ENCODE peak calls at places on chromosomes 16 and 17, in five cellular contexts. W is fibroblast of lung; O is mammary epithelial cell; C is CD8-positive, alpha-beta memory T cell; S is ascending aorta. I is an unnamed sample.

GRCh38 chr17:29250666-29251065 is 4.0 kb downstream of the CRYBA1 start:
- DNase-seq in C (no peak), S (no peak), W (no peak), O (no peak), I (peak; percentile 37)

GRCh38 chr17:75345514-75346167 is 56.4 kb upstream of the SLC25A19 start:
- DNase-seq in C (peak; percentile 33), W (no peak), S (no peak), O (no peak), I (no peak)

GRCh38 chr16:88445583-88445960 is 7.5 kb upstream of the ZFPM1 start:
- DNase-seq in O (no peak), W (no peak), C (no peak), S (no peak), I (no peak)

GRCh38 chr16:79089735-79090284 is 510.7 kb downstream of the MAF start:
- DNase-seq in S (peak; percentile 51), O (no peak), W (no peak), C (peak; percentile 59), I (no peak)

GRCh38 chr16:73126453-73126853 is 78.5 kb upstream of the ZFHX3 start:
- DNase-seq in O (peak; percentile 49), S (no peak), W (peak; percentile 95), C (no peak), I (peak; percentile 39)

GRCh38 chr16:78542419-78542818 is 443.0 kb downstream of the WWOX start:
- DNase-seq in C (no peak), O (no peak), W (no peak), S (no peak), I (no peak)

GRCh38 chr17:58136669-58137279 is 11.4 kb upstream of the OR4D1 start:
- DNase-seq in O (no peak), W (no peak), S (no peak), C (no peak), I (no peak)

GRCh38 chr17:32593003-32593402 is 106.2 kb downstream of the CDK5R1 start:
- DNase-seq in O (no peak), W (no peak), S (no peak), C (no peak), I (no peak)

GRCh38 chr17:50559674-50560184 is 786 bp upstream of the CACNA1G start:
- DNase-seq in O (peak; percentile 52), C (no peak), S (peak; percentile 89), W (peak; percentile 44), I (no peak)

GRCh38 chr16:305916-306315 is 23.0 kb downstream of the PDIA2 start:
- DNase-seq in O (no peak), W (no peak), S (no peak), C (no peak), I (no peak)

GRCh38 chr17:21287703-21288449 is 3.4 kb downstream of the MAP2K3 start:
- DNase-seq in C (peak; percentile 96), O (peak; percentile 98), W (peak; percentile 96), S (peak; percentile 100), I (peak; percentile 76)

GRCh38 chr16:49811630-49812334 is 44.1 kb downstream of the ZNF423 start:
- DNase-seq in O (no peak), C (no peak), S (no peak), W (no peak), I (no peak)

GRCh38 chr17:3535253-3535995 is 22.2 kb downstream of the TRPV3 start:
- DNase-seq in W (peak; percentile 81), O (peak; percentile 34), C (peak; percentile 51), S (no peak), I (no peak)

GRCh38 chr17:65750166-65750565 is 188.7 kb upstream of the AXIN2 start:
- DNase-seq in C (no peak), O (peak; percentile 8), W (peak; percentile 15), S (no peak), I (no peak)

GRCh38 chr17:57559634-57560387 is 185.3 kb downstream of the CCDC182 start:
- DNase-seq in S (no peak), C (no peak), O (no peak), W (no peak), I (no peak)

GRCh38 chr17:73786286-73786743 is 142.1 kb upstream of the SDK2 start:
- DNase-seq in W (peak; percentile 11), S (peak; percentile 16), C (no peak), O (no peak), I (no peak)

GRCh38 chr17:82830249-82830661 is 9.6 kb downstream of the ZNF750 start:
- DNase-seq in S (no peak), W (peak; percentile 54), O (no peak), C (no peak), I (no peak)

GRCh38 chr16:67278773-67279295 is 498 bp upstream of the PLEKHG4 start:
- DNase-seq in C (no peak), S (no peak), W (no peak), O (no peak), I (no peak)

GRCh38 chr16:80319181-80319580 is 221.6 kb upstream of the DYNLRB2 start:
- DNase-seq in O (peak; percentile 50), W (no peak), C (no peak), S (no peak), I (no peak)

GRCh38 chr16:54930034-54930938 is at the start of gene IRX5:
- DNase-seq in C (no peak), W (peak; percentile 67), S (peak; percentile 94), O (peak; percentile 97), I (peak; percentile 82)

GRCh38 chr17:68356520-68356919 is 65.2 kb downstream of the ARSG start:
- DNase-seq in C (peak; percentile 84), S (no peak), W (no peak), O (no peak), I (no peak)

GRCh38 chr16:82067810-82068325 is 32.8 kb downstream of the HSD17B2 start:
- DNase-seq in C (no peak), S (no peak), O (no peak), W (no peak), I (no peak)

GRCh38 chr16:82070656-82071369 is 35.8 kb downstream of the HSD17B2 start:
- DNase-seq in C (no peak), W (peak; percentile 43), O (peak; percentile 96), S (no peak), I (peak; percentile 30)

GRCh38 chr16:82074019-82074558 is 39.0 kb downstream of the HSD17B2 start:
- DNase-seq in O (no peak), C (no peak), W (no peak), S (no peak), I (no peak)

GRCh38 chr16:82071421-82071820 is 36.4 kb downstream of the HSD17B2 start:
- DNase-seq in S (no peak), O (peak; percentile 76), W (no peak), C (no peak), I (no peak)

DNA sequence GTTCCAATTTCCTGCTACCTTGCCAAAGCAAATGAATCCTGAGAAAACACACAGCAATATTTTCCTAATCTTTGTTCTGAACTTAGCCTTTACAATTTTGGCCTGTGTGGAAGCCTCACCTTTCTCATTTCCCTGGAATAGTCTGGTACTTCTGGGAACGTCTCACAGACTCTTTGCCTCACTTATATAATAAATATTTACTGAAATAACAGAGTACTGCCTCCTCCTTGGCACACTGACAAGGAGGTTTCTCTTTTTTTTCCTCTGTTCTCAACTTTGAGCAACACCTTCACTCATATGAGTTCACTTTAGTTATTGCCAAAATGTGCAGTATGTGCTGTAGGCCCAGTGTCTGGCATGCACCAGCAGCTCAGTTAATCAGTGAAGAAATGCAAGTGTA is 37.3 kb downstream of the HSD17B2 start:
- DNase-seq in C (no peak), W (no peak), O (no peak), S (no peak), I (no peak)
- H3K4me3 ChIP-seq in C (no peak overlapping the region), W (no peak overlapping the region), O (no peak overlapping the region), S (no peak overlapping the region), I (no peak overlapping the region)

DNA sequence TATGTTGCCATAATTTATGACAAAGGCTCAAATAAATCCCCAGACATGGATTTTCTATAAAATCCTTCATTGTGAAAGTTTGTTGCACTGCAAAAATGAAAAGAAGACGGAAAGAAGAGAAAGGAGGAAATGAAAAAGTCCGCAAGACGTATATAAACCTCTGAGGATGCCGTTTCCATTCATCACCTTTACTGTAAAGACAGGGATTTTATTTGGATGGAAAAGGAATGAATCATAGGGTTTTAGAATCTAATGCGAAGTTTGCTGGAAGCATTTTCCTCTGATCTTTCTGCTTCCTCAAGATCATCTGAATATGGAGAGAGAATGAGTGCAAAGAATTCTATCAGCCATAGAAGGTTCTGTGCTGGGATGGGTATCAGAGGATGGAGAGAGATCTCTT is 48.8 kb upstream of the XYLT1 start:
- DNase-seq in W (no peak), C (no peak), O (no peak), S (no peak), I (no peak)
- H3K36me3 ChIP-seq in W (no peaks in the 10 kb centered on the region), C (no peaks in the 10 kb centered on the region), O (no peaks in the 10 kb centered on the region), S (no peaks in the 10 kb centered on the region), I (no peaks in the 10 kb centered on the region)

GRCh38 chr16:29804020-29804419 is 2.3 kb upstream of the MAZ start:
- DNase-seq in S (no peak), O (no peak), C (no peak), W (no peak), I (no peak)
- H3K4me3 ChIP-seq in S (peak overlapping the region; percentile 68), O (no peak overlapping the region), C (no peak overlapping the region), W (peak overlapping the region; percentile 83), I (no peak overlapping the region)

GRCh38 chr17:8623591-8623990 is 6.9 kb downstream of the MYH10 start:
- DNase-seq in S (no peak), O (no peak), W (no peak), C (no peak), I (peak; percentile 34)
- H3K36me3 ChIP-seq in S (peaks cover 12% of the 10 kb centered on the region), O (peaks cover 5% of the 10 kb centered on the region), W (no peaks in the 10 kb centered on the region), C (no peaks in the 10 kb centered on the region), I (no peaks in the 10 kb centered on the region)

DNA sequence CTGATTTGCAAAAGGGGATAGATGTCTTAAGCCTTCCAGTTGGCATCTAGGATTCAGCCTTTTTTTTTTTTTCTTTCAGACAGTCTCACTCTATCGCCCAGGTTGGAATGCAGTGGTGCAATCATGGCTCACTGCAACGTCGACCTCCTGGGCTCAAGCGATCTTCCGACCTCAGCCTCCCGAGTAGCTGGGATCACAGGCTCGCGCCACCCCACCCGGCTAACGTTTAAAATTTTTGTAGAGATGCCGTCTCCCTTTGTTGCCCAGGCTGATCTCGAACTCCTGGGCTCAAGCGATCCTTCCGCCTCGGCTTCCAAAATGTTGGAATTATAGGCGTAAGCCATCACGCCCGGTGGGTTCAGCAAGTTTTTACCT is 571 bp upstream of the CCP110 start:
- DNase-seq in S (no peak), C (no peak), O (no peak), W (no peak), I (no peak)
- H3K4me3 ChIP-seq in S (peak overlapping the region; percentile 100), C (no peak overlapping the region), O (no peak overlapping the region), W (no peak overlapping the region), I (no peak overlapping the region)

GRCh38 chr16:89986600-89986999 is 32.7 kb downstream of the DBNDD1 start:
- DNase-seq in W (no peak), O (no peak), C (no peak), S (no peak), I (no peak)
- H3K36me3 ChIP-seq in W (peaks cover 26% of the 10 kb centered on the region), O (peaks cover 21% of the 10 kb centered on the region), C (peaks cover 35% of the 10 kb centered on the region), S (peaks cover 62% of the 10 kb centered on the region), I (peaks cover 38% of the 10 kb centered on the region)

DNA sequence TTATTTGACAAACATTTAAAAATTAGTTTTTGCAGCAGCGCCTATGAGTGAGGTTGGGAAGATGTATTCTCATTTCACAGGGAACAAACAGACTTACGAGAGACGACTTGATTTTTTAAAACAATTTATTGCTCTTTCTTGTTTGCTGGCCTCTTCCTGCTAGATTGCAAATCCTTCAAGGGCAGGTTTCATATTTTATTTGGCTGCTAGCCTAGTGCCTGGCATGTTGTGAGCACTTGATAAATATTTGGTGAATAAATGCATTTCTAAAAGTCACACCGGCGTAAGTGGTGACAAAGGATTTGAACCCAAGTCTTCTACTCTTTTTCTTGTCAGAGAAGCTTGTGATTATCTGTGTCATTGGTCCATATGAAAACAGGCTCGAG is 1.4 kb downstream of the WWP2 start:
- DNase-seq in W (no peak), O (no peak), C (no peak), S (no peak), I (no peak)
- H3K4me3 ChIP-seq in W (peak overlapping the region; percentile 94), O (no peak overlapping the region), C (peak overlapping the region; percentile 79), S (peak overlapping the region; percentile 87), I (no peak overlapping the region)